ENCODE peak calls at places on chromosomes 3 and 15, in four cellular contexts. F, U, P and M are unnamed samples.

GRCh38 chr15:74783072-74783807 is 1.4 kb downstream of the CSK start:
- DNase-seq in F (peak), P (peak), U (no peak), M (no peak)

GRCh38 chr3:49018707-49019006 is 277 bp upstream of the DALRD3 start:
- DNase-seq in U (no peak), F (no peak), P (no peak), M (no peak)

GRCh38 chr15:74402873-74403589 is 30.7 kb downstream of the SEMA7A start:
- DNase-seq in F (no peak), P (no peak), U (no peak), M (no peak)

GRCh38 chr15:69032006-69032405 is 17.5 kb downstream of the NOX5 start:
- DNase-seq in F (no peak), U (no peak), P (no peak), M (no peak)

GRCh38 chr3:52477076-52477895 is 17.9 kb upstream of the STAB1 start:
- DNase-seq in U (no peak), P (no peak), F (no peak), M (no peak)

GRCh38 chr3:144754076-144754783 is 782.6 kb downstream of the DIPK2A start:
- DNase-seq in F (no peak), P (no peak), U (no peak), M (no peak)

GRCh38 chr15:60962087-60962486 is 267.0 kb downstream of the RORA start:
- DNase-seq in P (no peak), U (no peak), F (no peak), M (no peak)

GRCh38 chr15:41821831-41822230 is 6.1 kb upstream of the JMJD7 start:
- DNase-seq in F (no peak), P (no peak), U (no peak), M (no peak)

GRCh38 chr3:107913671-107914070 is 177.2 kb downstream of the CD47 start:
- DNase-seq in F (peak), P (no peak), U (no peak), M (peak)

GRCh38 chr3:13136426-13136825 is 63.2 kb upstream of the IQSEC1 start:
- DNase-seq in U (no peak), F (no peak), P (no peak), M (no peak)

GRCh38 chr3:127606981-127607595 is 8.9 kb downstream of the MCM2 start:
- DNase-seq in U (no peak), P (no peak), F (no peak), M (no peak)

DNA sequence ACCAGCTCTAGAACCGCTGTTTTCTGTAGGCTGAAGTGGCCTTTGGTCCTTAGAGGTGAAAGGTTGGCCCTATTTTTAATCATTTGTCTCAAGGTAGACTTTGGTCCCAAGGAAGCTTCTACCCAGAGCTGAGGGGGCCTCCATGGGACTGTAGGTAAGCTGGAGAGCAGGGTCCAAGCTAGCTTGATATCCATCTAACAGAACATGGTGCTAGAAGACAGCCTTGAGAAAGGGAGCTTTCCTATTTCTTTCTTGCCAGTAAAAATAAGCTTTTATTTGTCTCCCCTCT is 3.6 kb upstream of the TNFAIP8L3 start:
- DNase-seq in U (no peak), F (no peak), P (no peak), M (no peak)
- H3K4me2 ChIP-seq in U (no peak), F (no peak), P (no peak), M (peak)

GRCh38 chr3:57112206-57112605 is 51.7 kb downstream of the SPATA12 start:
- DNase-seq in U (no peak), P (no peak), F (peak), M (no peak)

GRCh38 chr3:57110214-57110613 is 49.8 kb downstream of the SPATA12 start:
- DNase-seq in F (no peak), U (no peak), P (no peak), M (no peak)

GRCh38 chr3:57108684-57109083 is 48.2 kb downstream of the SPATA12 start:
- DNase-seq in U (no peak), P (no peak), F (no peak), M (no peak)

GRCh38 chr3:57109437-57110199 is 49.2 kb downstream of the SPATA12 start:
- DNase-seq in F (no peak), P (no peak), U (no peak), M (no peak)

GRCh38 chr3:57110797-57111196 is 50.3 kb downstream of the SPATA12 start:
- DNase-seq in U (no peak), P (no peak), F (no peak), M (no peak)
- H3K4me2 ChIP-seq in U (no peak), P (no peak), F (no peak), M (no peak)

GRCh38 chr3:36837089-36837488 is 72.7 kb upstream of the DCLK3 start:
- DNase-seq in P (no peak), U (no peak), F (no peak), M (no peak)
- H3K4me2 ChIP-seq in P (no peak), U (no peak), F (no peak), M (no peak)

GRCh38 chr3:30631237-30631961 is 25.0 kb downstream of the TGFBR2 start:
- DNase-seq in U (no peak), P (peak), F (peak), M (peak)
- H3K4me2 ChIP-seq in U (no peak), P (no peak), F (no peak), M (no peak)

GRCh38 chr3:69095636-69096035 is 10.9 kb downstream of the ARL6IP5 start:
- DNase-seq in P (no peak), U (no peak), F (peak), M (no peak)

GRCh38 chr3:69099576-69099975 is 14.8 kb downstream of the ARL6IP5 start:
- DNase-seq in P (no peak), F (no peak), U (no peak), M (no peak)

GRCh38 chr3:69096299-69096698 is 11.6 kb downstream of the ARL6IP5 start:
- DNase-seq in P (no peak), F (no peak), U (no peak), M (no peak)

GRCh38 chr3:69094467-69095205 is 9.9 kb downstream of the ARL6IP5 start:
- DNase-seq in P (peak), F (no peak), U (no peak), M (peak)

GRCh38 chr3:69097407-69098086 is 12.8 kb downstream of the ARL6IP5 start:
- DNase-seq in F (no peak), P (no peak), U (no peak), M (peak)
- H3K4me2 ChIP-seq in F (no peak), P (no peak), U (no peak), M (peak)

GRCh38 chr15:73318463-73319351 is 50.1 kb downstream of the HCN4 start:
- DNase-seq in U (peak), P (no peak), F (no peak), M (no peak)
- H3K4me2 ChIP-seq in U (peak), P (no peak), F (no peak), M (no peak)